ENCODE peak calls at places on chromosomes 3 and 15, in nine cellular contexts. One of them, this sample, is unnamed.

GRCh38 chr15:74995779-74996765 is 709 bp downstream of the SCAMP5 start:
- DNase-seq in spleen: peak
- DNase-seq in breast epithelium: no peak
- DNase-seq in kidney: no peak
- DNase-seq in psoas muscle: no peak
- DNase-seq in AG09309: no peak
- DNase-seq in HepG2: peak
- DNase-seq in GM12865: no peak
- DNase-seq in adrenal gland: peak
- DNase-seq in this sample: no peak

GRCh38 chr3:16369885-16370284 is 104.9 kb downstream of the OXNAD1 start:
- DNase-seq in spleen: no peak
- DNase-seq in breast epithelium: no peak
- DNase-seq in kidney: no peak
- DNase-seq in psoas muscle: no peak
- DNase-seq in AG09309: no peak
- DNase-seq in HepG2: no peak
- DNase-seq in GM12865: no peak
- DNase-seq in adrenal gland: no peak
- DNase-seq in this sample: no peak

GRCh38 chr3:34008191-34008590 is 209.8 kb downstream of the PDCD6IP start:
- DNase-seq in spleen: no peak
- DNase-seq in breast epithelium: no peak
- DNase-seq in kidney: no peak
- DNase-seq in psoas muscle: no peak
- DNase-seq in AG09309: no peak
- DNase-seq in HepG2: no peak
- DNase-seq in GM12865: no peak
- DNase-seq in adrenal gland: no peak
- DNase-seq in this sample: peak

GRCh38 chr3:194133661-194134230 is 2.2 kb upstream of the HES1 start:
- DNase-seq in spleen: no peak
- DNase-seq in breast epithelium: peak
- DNase-seq in kidney: peak
- DNase-seq in psoas muscle: peak
- DNase-seq in AG09309: no peak
- DNase-seq in HepG2: peak
- DNase-seq in GM12865: no peak
- DNase-seq in adrenal gland: peak
- DNase-seq in this sample: peak

GRCh38 chr3:14652-15051 is 181.9 kb upstream of the CHL1 start:
- DNase-seq in spleen: no peak
- DNase-seq in breast epithelium: no peak
- DNase-seq in kidney: no peak
- DNase-seq in psoas muscle: no peak
- DNase-seq in AG09309: no peak
- DNase-seq in HepG2: no peak
- DNase-seq in GM12865: no peak
- DNase-seq in adrenal gland: no peak
- DNase-seq in this sample: no peak

GRCh38 chr3:193297421-193297820 is 56.4 kb downstream of the PLAAT1 start:
- DNase-seq in spleen: no peak
- DNase-seq in breast epithelium: no peak
- DNase-seq in kidney: no peak
- DNase-seq in psoas muscle: no peak
- DNase-seq in AG09309: no peak
- DNase-seq in HepG2: no peak
- DNase-seq in GM12865: peak
- DNase-seq in adrenal gland: no peak
- DNase-seq in this sample: no peak

GRCh38 chr3:141998674-141999290 is 122.3 kb downstream of the ATP1B3 start:
- DNase-seq in spleen: no peak
- DNase-seq in breast epithelium: no peak
- DNase-seq in kidney: no peak
- DNase-seq in psoas muscle: no peak
- DNase-seq in AG09309: no peak
- DNase-seq in HepG2: peak
- DNase-seq in GM12865: no peak
- DNase-seq in adrenal gland: no peak
- DNase-seq in this sample: no peak

GRCh38 chr15:32990071-32990470 is 204.4 kb downstream of the FMN1 start:
- DNase-seq in spleen: no peak
- DNase-seq in breast epithelium: no peak
- DNase-seq in kidney: no peak
- DNase-seq in psoas muscle: no peak
- DNase-seq in AG09309: no peak
- DNase-seq in HepG2: no peak
- DNase-seq in GM12865: no peak
- DNase-seq in adrenal gland: no peak
- DNase-seq in this sample: peak

GRCh38 chr15:99335508-99335907 is 84.2 kb downstream of the LRRC28 start:
- DNase-seq in spleen: no peak
- DNase-seq in breast epithelium: no peak
- DNase-seq in kidney: no peak
- DNase-seq in psoas muscle: no peak
- DNase-seq in AG09309: no peak
- DNase-seq in HepG2: no peak
- DNase-seq in GM12865: no peak
- DNase-seq in adrenal gland: no peak
- DNase-seq in this sample: no peak

GRCh38 chr3:18061737-18062136 is 319.3 kb upstream of the TBC1D5 start:
- DNase-seq in spleen: no peak
- DNase-seq in breast epithelium: no peak
- DNase-seq in kidney: no peak
- DNase-seq in psoas muscle: no peak
- DNase-seq in AG09309: no peak
- DNase-seq in HepG2: no peak
- DNase-seq in GM12865: no peak
- DNase-seq in adrenal gland: peak
- DNase-seq in this sample: no peak
- H3K4me3 ChIP-seq in spleen: no peak
- H3K4me3 ChIP-seq in breast epithelium: no peak
- H3K4me3 ChIP-seq in kidney: no peak
- H3K4me3 ChIP-seq in psoas muscle: no peak
- H3K4me3 ChIP-seq in AG09309: no peak
- H3K4me3 ChIP-seq in HepG2: no peak
- H3K4me3 ChIP-seq in GM12865: no peak
- H3K4me3 ChIP-seq in adrenal gland: no peak
- H3K4me3 ChIP-seq in this sample: no peak

GRCh38 chr3:177287231-177287630 is 89.9 kb upstream of the TBL1XR1 start:
- DNase-seq in spleen: no peak
- DNase-seq in breast epithelium: no peak
- DNase-seq in kidney: no peak
- DNase-seq in psoas muscle: no peak
- DNase-seq in AG09309: no peak
- DNase-seq in HepG2: no peak
- DNase-seq in GM12865: no peak
- DNase-seq in adrenal gland: no peak
- DNase-seq in this sample: no peak

GRCh38 chr3:177286034-177286433 is 88.8 kb upstream of the TBL1XR1 start:
- DNase-seq in spleen: no peak
- DNase-seq in breast epithelium: no peak
- DNase-seq in kidney: no peak
- DNase-seq in psoas muscle: no peak
- DNase-seq in AG09309: no peak
- DNase-seq in HepG2: peak
- DNase-seq in GM12865: no peak
- DNase-seq in adrenal gland: no peak
- DNase-seq in this sample: no peak

GRCh38 chr3:177282028-177282655 is 84.9 kb upstream of the TBL1XR1 start:
- DNase-seq in spleen: no peak
- DNase-seq in breast epithelium: no peak
- DNase-seq in kidney: no peak
- DNase-seq in psoas muscle: no peak
- DNase-seq in AG09309: no peak
- DNase-seq in HepG2: no peak
- DNase-seq in GM12865: peak
- DNase-seq in adrenal gland: no peak
- DNase-seq in this sample: no peak

GRCh38 chr3:177283983-177284382 is 86.7 kb upstream of the TBL1XR1 start:
- DNase-seq in spleen: no peak
- DNase-seq in breast epithelium: no peak
- DNase-seq in kidney: no peak
- DNase-seq in psoas muscle: no peak
- DNase-seq in AG09309: no peak
- DNase-seq in HepG2: no peak
- DNase-seq in GM12865: no peak
- DNase-seq in adrenal gland: no peak
- DNase-seq in this sample: no peak

GRCh38 chr3:177284383-177284881 is 87.2 kb upstream of the TBL1XR1 start:
- DNase-seq in spleen: no peak
- DNase-seq in breast epithelium: no peak
- DNase-seq in kidney: no peak
- DNase-seq in psoas muscle: peak
- DNase-seq in AG09309: no peak
- DNase-seq in HepG2: peak
- DNase-seq in GM12865: no peak
- DNase-seq in adrenal gland: peak
- DNase-seq in this sample: peak
- H3K4me3 ChIP-seq in spleen: no peak
- H3K4me3 ChIP-seq in breast epithelium: no peak
- H3K4me3 ChIP-seq in kidney: no peak
- H3K4me3 ChIP-seq in psoas muscle: no peak
- H3K4me3 ChIP-seq in AG09309: no peak
- H3K4me3 ChIP-seq in HepG2: no peak
- H3K4me3 ChIP-seq in GM12865: no peak
- H3K4me3 ChIP-seq in adrenal gland: no peak
- H3K4me3 ChIP-seq in this sample: no peak

GRCh38 chr3:195194559-195195161 is 76.3 kb downstream of the XXYLT1 start:
- DNase-seq in spleen: no peak
- DNase-seq in breast epithelium: no peak
- DNase-seq in kidney: no peak
- DNase-seq in psoas muscle: no peak
- DNase-seq in AG09309: no peak
- DNase-seq in HepG2: no peak
- DNase-seq in GM12865: no peak
- DNase-seq in adrenal gland: no peak
- DNase-seq in this sample: no peak
- H3K4me3 ChIP-seq in spleen: no peak
- H3K4me3 ChIP-seq in breast epithelium: no peak
- H3K4me3 ChIP-seq in kidney: no peak
- H3K4me3 ChIP-seq in psoas muscle: no peak
- H3K4me3 ChIP-seq in AG09309: no peak
- H3K4me3 ChIP-seq in HepG2: no peak
- H3K4me3 ChIP-seq in GM12865: no peak
- H3K4me3 ChIP-seq in adrenal gland: no peak
- H3K4me3 ChIP-seq in this sample: no peak

DNA sequence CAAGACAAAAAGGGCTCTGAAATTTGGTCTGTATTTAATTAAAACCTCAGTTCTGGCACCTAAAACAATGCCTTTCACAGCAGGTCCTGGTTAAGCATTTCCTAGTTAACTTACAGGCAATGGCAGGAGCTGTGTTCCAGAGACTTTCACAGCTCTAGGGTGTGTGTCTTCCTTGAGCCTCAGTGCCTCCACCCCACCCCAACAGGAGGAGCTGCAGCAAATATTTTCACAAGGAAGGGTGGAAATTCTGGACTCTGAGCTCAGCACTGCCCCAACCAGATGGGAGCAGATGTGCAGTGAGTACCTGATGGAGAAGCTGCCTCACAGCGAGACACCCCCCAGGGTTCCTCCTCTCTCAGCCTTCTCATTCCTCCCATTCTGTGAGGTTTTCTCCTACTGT is 106.3 kb upstream of the SPATA12 start:
- DNase-seq in spleen: no peak
- DNase-seq in breast epithelium: no peak
- DNase-seq in kidney: no peak
- DNase-seq in psoas muscle: no peak
- DNase-seq in AG09309: no peak
- DNase-seq in HepG2: no peak
- DNase-seq in GM12865: no peak
- DNase-seq in adrenal gland: no peak
- DNase-seq in this sample: no peak
- H3K4me3 ChIP-seq in spleen: no peak
- H3K4me3 ChIP-seq in breast epithelium: no peak
- H3K4me3 ChIP-seq in kidney: no peak
- H3K4me3 ChIP-seq in psoas muscle: no peak
- H3K4me3 ChIP-seq in AG09309: no peak
- H3K4me3 ChIP-seq in HepG2: no peak
- H3K4me3 ChIP-seq in GM12865: no peak
- H3K4me3 ChIP-seq in adrenal gland: no peak
- H3K4me3 ChIP-seq in this sample: no peak

GRCh38 chr3:156681003-156681402 is 6.6 kb downstream of the TIPARP start:
- DNase-seq in spleen: no peak
- DNase-seq in breast epithelium: peak
- DNase-seq in kidney: no peak
- DNase-seq in psoas muscle: no peak
- DNase-seq in AG09309: peak
- DNase-seq in HepG2: peak
- DNase-seq in GM12865: peak
- DNase-seq in adrenal gland: peak
- DNase-seq in this sample: peak
- H3K4me3 ChIP-seq in spleen: peak
- H3K4me3 ChIP-seq in breast epithelium: no peak
- H3K4me3 ChIP-seq in kidney: no peak
- H3K4me3 ChIP-seq in psoas muscle: peak
- H3K4me3 ChIP-seq in AG09309: peak
- H3K4me3 ChIP-seq in HepG2: no peak
- H3K4me3 ChIP-seq in GM12865: peak
- H3K4me3 ChIP-seq in adrenal gland: no peak
- H3K4me3 ChIP-seq in this sample: no peak

DNA sequence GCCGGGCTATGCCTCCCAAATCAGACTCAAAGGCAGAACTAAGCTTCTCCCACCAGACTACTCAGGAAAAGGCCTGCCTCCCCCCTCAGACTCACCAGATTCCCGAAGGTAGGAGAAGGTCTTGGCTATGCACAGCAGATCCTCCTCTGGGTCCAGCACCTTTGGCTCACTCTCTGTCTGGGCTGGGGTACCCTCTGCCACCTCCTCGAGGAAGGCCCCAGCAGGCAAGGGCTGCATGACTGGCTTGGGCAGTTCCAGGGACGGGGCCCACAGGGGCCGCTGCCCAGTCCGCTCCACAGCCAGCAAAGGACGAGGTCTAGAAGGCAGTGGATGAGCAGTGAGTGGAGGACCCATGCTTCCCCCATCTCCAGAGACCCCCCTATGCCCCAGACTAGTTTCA is 3.3 kb downstream of the CISH start:
- DNase-seq in spleen: no peak
- DNase-seq in breast epithelium: no peak
- DNase-seq in kidney: peak
- DNase-seq in psoas muscle: peak
- DNase-seq in AG09309: no peak
- DNase-seq in HepG2: no peak
- DNase-seq in GM12865: no peak
- DNase-seq in adrenal gland: no peak
- DNase-seq in this sample: no peak
- H3K4me3 ChIP-seq in spleen: peak
- H3K4me3 ChIP-seq in breast epithelium: no peak
- H3K4me3 ChIP-seq in kidney: peak
- H3K4me3 ChIP-seq in psoas muscle: peak
- H3K4me3 ChIP-seq in AG09309: no peak
- H3K4me3 ChIP-seq in HepG2: no peak
- H3K4me3 ChIP-seq in GM12865: no peak
- H3K4me3 ChIP-seq in adrenal gland: no peak
- H3K4me3 ChIP-seq in this sample: no peak

This sample was measured in brain microvascular endothelial cell.